ENCODE peak calls at places on chromosome 9, in ten cellular contexts. Y, G, Q, B, E, D, A, L, W and J are unnamed samples.

GRCh38 chr9:91245432-91246313 is 116.0 kb downstream of the AUH start:
- DNase-seq in Y (peak), G (no peak), Q (peak), B (peak), E (peak), D (no peak), A (no peak), L (peak), W (no peak), J (peak)

GRCh38 chr9:111851536-111851935 is 45.1 kb upstream of the UGCG start:
- DNase-seq in Y (peak), G (peak), Q (no peak), B (peak), E (no peak), D (no peak), A (no peak), L (peak), W (no peak), J (no peak)

GRCh38 chr9:112556497-112557085 is 70.0 kb downstream of the KIAA1958 start:
- DNase-seq in Y (peak), G (no peak), Q (no peak), B (peak), E (no peak), D (no peak), A (no peak), L (peak), W (peak), J (no peak)

GRCh38 chr9:104748359-104749031 is 1.0 kb downstream of the NIPSNAP3A start:
- DNase-seq in Y (peak), G (no peak), Q (no peak), B (peak), E (no peak), D (peak), A (no peak), L (peak), W (peak), J (no peak)

GRCh38 chr9:6877671-6878161 is 119.9 kb downstream of the KDM4C start:
- DNase-seq in Y (peak), G (no peak), Q (no peak), B (peak), E (no peak), D (no peak), A (no peak), L (peak), W (peak), J (no peak)

GRCh38 chr9:69158471-69158870 is 15.6 kb upstream of the TJP2 start:
- DNase-seq in Y (no peak), G (no peak), Q (no peak), B (no peak), E (no peak), D (no peak), A (no peak), L (no peak), W (no peak), J (no peak)

GRCh38 chr9:135575995-135576631 is 14.6 kb downstream of the PAEP start:
- DNase-seq in Y (no peak), G (no peak), Q (peak), B (no peak), E (no peak), D (no peak), A (no peak), L (no peak), W (no peak), J (no peak)

GRCh38 chr9:128120061-128120740 is 7.3 kb downstream of the PTGES2 start:
- DNase-seq in Y (no peak), G (no peak), Q (peak), B (no peak), E (no peak), D (no peak), A (peak), L (no peak), W (no peak), J (no peak)

GRCh38 chr9:123353041-123353440 is 3.0 kb upstream of the CRB2 start:
- DNase-seq in Y (no peak), G (no peak), Q (peak), B (no peak), E (no peak), D (no peak), A (no peak), L (no peak), W (no peak), J (no peak)

GRCh38 chr9:128621730-128622455 is 34.8 kb downstream of the DYNC2I2 start:
- DNase-seq in Y (peak), G (no peak), Q (no peak), B (no peak), E (no peak), D (no peak), A (no peak), L (no peak), W (no peak), J (peak)

GRCh38 chr9:20292002-20292401 is 330.3 kb downstream of the MLLT3 start:
- DNase-seq in Y (peak), G (no peak), Q (no peak), B (peak), E (no peak), D (no peak), A (no peak), L (peak), W (peak), J (no peak)

GRCh38 chr9:80489329-80489728 is 917.6 kb downstream of the TLE4 start:
- DNase-seq in Y (no peak), G (no peak), Q (no peak), B (no peak), E (no peak), D (no peak), A (no peak), L (no peak), W (no peak), J (no peak)

GRCh38 chr9:7234144-7234543 is 476.4 kb downstream of the KDM4C start:
- DNase-seq in Y (peak), G (peak), Q (no peak), B (peak), E (no peak), D (peak), A (no peak), L (peak), W (peak), J (peak)

GRCh38 chr9:93645921-93646639 is 69.7 kb downstream of the PHF2 start:
- DNase-seq in Y (no peak), G (no peak), Q (no peak), B (no peak), E (no peak), D (no peak), A (peak), L (no peak), W (no peak), J (no peak)

GRCh38 chr9:115250646-115251045 is 132.7 kb upstream of the TNC start:
- DNase-seq in Y (peak), G (no peak), Q (no peak), B (peak), E (no peak), D (no peak), A (peak), L (peak), W (peak), J (no peak)

GRCh38 chr9:18675973-18676372 is 202.0 kb downstream of the ADAMTSL1 start:
- DNase-seq in Y (no peak), G (no peak), Q (no peak), B (no peak), E (no peak), D (no peak), A (no peak), L (no peak), W (no peak), J (no peak)

GRCh38 chr9:100474950-100475276 is 2.0 kb downstream of the TMEFF1 start:
- DNase-seq in Y (no peak), G (no peak), Q (no peak), B (no peak), E (no peak), D (no peak), A (no peak), L (no peak), W (no peak), J (no peak)

GRCh38 chr9:130490981-130491380 is 46.2 kb downstream of the ASS1 start:
- DNase-seq in Y (no peak), G (no peak), Q (no peak), B (no peak), E (no peak), D (no peak), A (no peak), L (no peak), W (no peak), J (no peak)

GRCh38 chr9:114427644-114428043 is 39.9 kb upstream of the AKNA start:
- DNase-seq in Y (no peak), G (no peak), Q (no peak), B (no peak), E (no peak), D (no peak), A (no peak), L (no peak), W (no peak), J (no peak)

GRCh38 chr9:138119202-138120027 is 241.8 kb downstream of the CACNA1B start:
- DNase-seq in Y (no peak), G (no peak), Q (no peak), B (no peak), E (no peak), D (no peak), A (no peak), L (no peak), W (no peak), J (no peak)

GRCh38 chr9:115133649-115134048 is 15.7 kb upstream of the TNC start:
- DNase-seq in Y (no peak), G (no peak), Q (no peak), B (peak), E (no peak), D (no peak), A (no peak), L (peak), W (peak), J (no peak)

GRCh38 chr9:104557179-104557634 is 11.8 kb upstream of the OR13C8 start:
- DNase-seq in Y (no peak), G (no peak), Q (no peak), B (no peak), E (no peak), D (peak), A (no peak), L (no peak), W (no peak), J (peak)

GRCh38 chr9:112437406-112437805 is 49.2 kb upstream of the KIAA1958 start:
- DNase-seq in Y (no peak), G (no peak), Q (no peak), B (no peak), E (no peak), D (no peak), A (no peak), L (no peak), W (no peak), J (peak)

GRCh38 chr9:109083813-109084405 is 35.8 kb downstream of the TMEM245 start:
- DNase-seq in Y (no peak), G (no peak), Q (no peak), B (no peak), E (no peak), D (no peak), A (no peak), L (no peak), W (no peak), J (no peak)

GRCh38 chr9:107737610-107737986 is 248.0 kb upstream of the KLF4 start:
- DNase-seq in Y (no peak), G (no peak), Q (no peak), B (no peak), E (no peak), D (no peak), A (no peak), L (no peak), W (no peak), J (no peak)
- H3K4me3 ChIP-seq in Y (no peak), G (no peak), Q (no peak), B (no peak), E (no peak), D (no peak), A (no peak), L (no peak), W (no peak), J (no peak)

GRCh38 chr9:17005085-17005484 is 129.8 kb upstream of the CNTLN start:
- DNase-seq in Y (no peak), G (no peak), Q (peak), B (peak), E (peak), D (no peak), A (peak), L (peak), W (peak), J (no peak)
- H3K4me3 ChIP-seq in Y (no peak), G (no peak), Q (peak), B (no peak), E (no peak), D (no peak), A (no peak), L (peak), W (peak), J (no peak)

GRCh38 chr9:107635803-107636174 is 146.2 kb upstream of the KLF4 start:
- DNase-seq in Y (no peak), G (peak), Q (no peak), B (no peak), E (no peak), D (no peak), A (no peak), L (no peak), W (no peak), J (peak)

GRCh38 chr9:107635137-107635802 is 145.7 kb upstream of the KLF4 start:
- DNase-seq in Y (no peak), G (no peak), Q (no peak), B (peak), E (no peak), D (no peak), A (no peak), L (no peak), W (no peak), J (no peak)

GRCh38 chr9:107637421-107638420 is 148.2 kb upstream of the KLF4 start:
- DNase-seq in Y (peak), G (no peak), Q (peak), B (peak), E (peak), D (peak), A (peak), L (peak), W (peak), J (no peak)

GRCh38 chr9:107638496-107638895 is 148.9 kb upstream of the KLF4 start:
- DNase-seq in Y (no peak), G (no peak), Q (no peak), B (peak), E (no peak), D (no peak), A (no peak), L (peak), W (no peak), J (no peak)

DNA sequence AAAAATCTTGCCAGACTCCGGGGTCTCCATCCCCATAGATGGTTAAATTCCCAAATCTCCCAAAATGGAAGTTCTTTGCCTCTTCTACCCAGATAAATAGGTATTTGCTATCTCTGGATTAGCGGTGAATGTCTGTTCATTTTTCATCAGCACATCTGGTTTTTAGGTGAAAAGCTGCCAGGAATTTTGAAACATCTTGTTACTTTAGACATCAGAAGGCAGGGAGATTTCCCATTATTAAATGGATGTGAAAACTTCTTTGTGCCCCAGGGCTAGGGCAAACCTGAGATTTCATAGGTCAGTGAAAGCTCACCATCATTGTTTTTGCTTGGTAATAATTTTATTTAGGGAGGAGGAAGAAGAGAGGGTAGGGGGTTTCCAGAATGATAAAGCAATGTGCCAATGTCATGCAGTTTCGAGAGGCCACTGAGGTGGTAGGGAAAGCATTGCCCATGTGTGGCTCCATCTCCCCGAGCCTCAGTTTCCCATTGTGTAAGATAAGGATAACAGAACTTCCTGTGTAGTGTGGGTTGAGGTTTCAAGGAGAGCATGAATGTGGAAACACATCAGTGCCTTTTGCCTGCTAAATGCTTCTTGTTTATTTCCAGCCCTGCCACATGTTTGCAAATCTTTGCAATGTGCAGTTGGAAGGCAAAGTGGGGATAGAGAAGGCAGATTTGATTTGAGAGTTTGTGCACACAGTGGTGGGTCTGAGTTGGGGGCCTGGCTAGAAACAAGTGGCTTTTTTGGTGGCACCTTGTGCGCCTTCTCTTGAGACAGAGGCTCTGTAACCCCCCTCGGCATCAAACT is 147.2 kb upstream of the KLF4 start:
- DNase-seq in Y (no peak), G (peak), Q (no peak), B (no peak), E (no peak), D (no peak), A (no peak), L (peak), W (peak), J (no peak)
- H3K4me3 ChIP-seq in Y (no peak), G (no peak), Q (no peak), B (no peak), E (no peak), D (no peak), A (peak), L (no peak), W (peak), J (no peak)

DNA sequence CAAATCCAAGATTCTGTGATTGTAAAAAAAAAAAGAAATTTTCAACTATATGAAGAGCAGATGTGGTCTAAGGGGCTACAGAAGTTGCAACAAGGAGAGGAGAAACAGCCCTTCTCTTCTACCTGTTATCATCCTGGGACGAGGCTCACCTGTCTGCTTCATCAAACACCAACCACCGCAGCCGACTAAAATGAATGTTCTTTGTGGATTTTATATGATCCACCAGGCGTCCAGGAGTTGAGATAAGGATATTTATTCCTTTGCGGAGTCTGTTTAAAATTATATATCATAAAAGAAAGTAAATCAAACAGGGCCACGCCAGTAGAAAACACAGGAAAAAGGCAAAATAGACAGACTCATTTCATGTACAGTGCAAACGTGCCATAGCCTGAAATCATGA is 21.5 kb downstream of the DDX31 start:
- DNase-seq in Y (no peak), G (no peak), Q (no peak), B (no peak), E (peak), D (no peak), A (no peak), L (no peak), W (no peak), J (no peak)
- H3K4me3 ChIP-seq in Y (no peak), G (no peak), Q (no peak), B (no peak), E (no peak), D (no peak), A (no peak), L (no peak), W (no peak), J (no peak)

DNA sequence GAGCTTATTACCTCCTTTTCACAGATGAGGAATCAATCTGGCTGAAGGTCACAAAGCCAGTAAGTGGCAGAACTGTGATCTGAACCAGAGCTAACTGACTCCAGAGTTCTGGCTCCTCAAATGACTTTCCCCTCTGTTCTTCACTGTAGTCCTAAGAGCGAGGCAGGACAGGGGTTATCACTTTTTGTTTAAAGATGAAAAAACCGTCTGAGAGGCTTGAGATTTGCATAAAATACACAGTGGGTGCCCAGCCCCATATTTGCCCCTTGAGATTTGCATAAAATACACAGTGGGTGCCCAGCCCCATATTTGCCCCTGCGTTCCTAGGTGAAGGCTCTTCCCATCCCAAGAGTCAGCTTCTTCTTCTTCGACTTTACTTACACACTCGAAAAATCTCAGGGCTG is 667 bp downstream of the FBXO10 start:
- DNase-seq in Y (no peak), G (no peak), Q (no peak), B (peak), E (no peak), D (peak), A (no peak), L (no peak), W (no peak), J (no peak)
- H3K4me3 ChIP-seq in Y (peak), G (no peak), Q (peak), B (peak), E (peak), D (peak), A (peak), L (peak), W (peak), J (no peak)

DNA sequence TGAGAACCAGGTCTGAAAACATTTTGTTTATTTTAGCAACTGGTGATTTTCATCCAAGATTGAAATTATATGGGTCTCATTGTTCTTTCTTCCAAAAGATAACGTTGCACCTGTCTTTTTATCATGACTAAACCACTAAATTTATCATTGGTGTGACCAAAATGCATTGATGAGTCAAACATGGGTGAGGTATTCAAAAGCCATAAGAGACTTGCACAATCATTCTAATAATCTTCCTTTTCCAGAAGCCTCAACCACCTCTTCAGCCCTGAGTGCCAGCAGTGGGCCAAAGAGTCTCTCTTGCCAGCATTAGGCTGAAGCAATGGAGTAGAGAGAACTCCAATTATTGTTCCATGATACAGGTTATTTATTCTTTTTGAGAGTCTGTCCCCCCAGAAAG is 198.9 kb downstream of the LURAP1L start:
- DNase-seq in Y (peak), G (no peak), Q (no peak), B (peak), E (no peak), D (no peak), A (no peak), L (no peak), W (no peak), J (no peak)
- H3K4me3 ChIP-seq in Y (no peak), G (no peak), Q (no peak), B (no peak), E (no peak), D (no peak), A (no peak), L (no peak), W (no peak), J (no peak)

DNA sequence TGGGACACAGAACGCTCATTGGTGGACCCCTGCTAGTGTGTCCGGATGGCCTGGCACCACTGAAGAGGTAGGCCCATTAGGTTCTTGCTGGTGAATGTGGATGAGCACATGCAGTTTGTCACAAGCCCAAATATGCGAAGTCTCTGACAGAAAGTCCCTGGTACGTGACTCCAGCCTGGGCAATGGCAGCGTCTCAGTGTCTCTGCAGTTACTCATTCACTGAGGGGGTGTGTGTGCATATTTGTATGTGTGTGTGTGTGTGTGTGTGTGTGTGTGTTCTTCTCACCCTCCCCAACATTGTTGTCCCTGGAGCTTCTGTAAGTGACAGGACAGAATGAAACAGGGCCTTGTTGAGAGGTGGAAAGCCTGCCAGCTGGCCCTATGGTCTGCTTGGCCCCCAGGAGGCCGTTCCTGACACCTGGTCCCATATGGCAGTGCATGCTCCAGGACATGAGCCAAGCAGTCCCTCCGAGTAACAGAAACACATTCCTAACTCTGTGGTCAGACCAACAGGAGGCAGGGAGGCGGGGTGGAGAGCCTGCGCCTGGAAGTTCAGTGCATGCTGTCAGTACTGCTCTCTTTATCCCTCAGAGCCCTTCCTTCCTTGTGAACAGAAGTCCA is 169.9 kb downstream of the SLC28A3 start:
- DNase-seq in Y (peak), G (no peak), Q (peak), B (peak), E (peak), D (no peak), A (peak), L (peak), W (peak), J (no peak)
- H3K4me3 ChIP-seq in Y (no peak), G (no peak), Q (no peak), B (no peak), E (no peak), D (no peak), A (no peak), L (no peak), W (no peak), J (no peak)

GRCh38 chr9:81724242-81724889 is 35.0 kb upstream of the TLE1 start:
- DNase-seq in Y (no peak), G (no peak), Q (no peak), B (peak), E (no peak), D (no peak), A (peak), L (peak), W (no peak), J (no peak)

GRCh38 chr9:81729141-81729540 is 39.8 kb upstream of the TLE1 start:
- DNase-seq in Y (no peak), G (no peak), Q (no peak), B (no peak), E (no peak), D (peak), A (no peak), L (no peak), W (no peak), J (no peak)
- H3K4me3 ChIP-seq in Y (no peak), G (no peak), Q (no peak), B (no peak), E (no peak), D (peak), A (no peak), L (no peak), W (no peak), J (no peak)